ENCODE peak calls at places on chromosomes 11 and 22, in ten cellular contexts. U is cardiac muscle cell, C is H1, Q is stomach, W is OCI-LY7, J is heart left ventricle, K is endodermal cell, E is dorsolateral prefrontal cortex, S is heart right ventricle, I is RWPE1. N is an unnamed sample.

GRCh38 chr22:42841444-42841843 is 15.6 kb downstream of the ARFGAP3 start:
- DNase-seq in J (no peak), S (no peak), E (no peak), I (peak), Q (no peak), K (no peak), C (no peak), W (no peak), U (no peak), N (no peak)

GRCh38 chr11:69411257-69411924 is 70.1 kb upstream of the LINC01488 start:
- DNase-seq in W (no peak), S (no peak), C (no peak), J (no peak), K (no peak), U (no peak), I (no peak), Q (no peak), E (no peak), N (no peak)

GRCh38 chr22:48666620-48667019 is 1161.1 kb downstream of the BRD1 start:
- DNase-seq in U (no peak), K (no peak), Q (no peak), J (no peak), E (no peak), W (no peak), S (no peak), I (no peak), C (no peak), N (no peak)

GRCh38 chr11:94770563-94771120 is 2.5 kb downstream of the AMOTL1 start:
- DNase-seq in Q (no peak), S (no peak), K (no peak), U (no peak), I (no peak), C (no peak), W (no peak), E (no peak), J (no peak), N (no peak)

GRCh38 chr22:44019846-44020245 is 4.3 kb upstream of the PARVB start:
- DNase-seq in S (peak), C (no peak), K (no peak), J (peak), E (no peak), U (no peak), Q (no peak), W (no peak), I (no peak), N (peak)

GRCh38 chr11:2041153-2041552 is 43.5 kb upstream of the H19 start:
- DNase-seq in W (no peak), J (no peak), E (no peak), I (no peak), K (no peak), Q (no peak), S (no peak), C (no peak), U (no peak), N (no peak)

GRCh38 chr22:22920910-22921550 is 33.4 kb downstream of the IGLL5 start:
- DNase-seq in W (no peak), S (no peak), J (no peak), U (no peak), E (no peak), Q (no peak), C (no peak), I (no peak), K (no peak), N (no peak)

GRCh38 chr11:70521475-70522260 is 123.3 kb downstream of the CTTN start:
- DNase-seq in K (no peak), I (no peak), Q (no peak), E (peak), W (no peak), C (no peak), U (no peak), J (no peak), S (no peak), N (no peak)

GRCh38 chr11:46367244-46367915 is 14.1 kb upstream of the MDK start:
- DNase-seq in K (peak), Q (peak), S (peak), I (no peak), U (peak), C (no peak), W (peak), J (peak), E (peak), N (peak)

GRCh38 chr11:68271023-68271780 is 571 bp downstream of the C11orf24 start:
- DNase-seq in J (peak), K (peak), E (peak), C (no peak), W (peak), Q (peak), I (peak), U (peak), S (peak), N (peak)

GRCh38 chr22:45227645-45228400 is 12.9 kb downstream of the KIAA0930 start:
- DNase-seq in C (no peak), I (no peak), J (peak), S (no peak), E (peak), K (peak), W (no peak), U (no peak), Q (no peak), N (peak)

GRCh38 chr11:115256326-115257197 is 247.7 kb downstream of the CADM1 start:
- DNase-seq in S (no peak), U (peak), W (peak), J (no peak), K (peak), Q (no peak), E (no peak), C (no peak), I (no peak), N (no peak)

GRCh38 chr11:76120513-76121081 is 85.7 kb downstream of the WNT11 start:
- DNase-seq in E (peak), K (peak), J (peak), C (peak), W (no peak), I (no peak), U (no peak), Q (no peak), S (peak), N (no peak)

GRCh38 chr11:124762624-124763155 is 600 bp upstream of the ESAM start:
- DNase-seq in U (peak), J (no peak), S (no peak), K (no peak), E (no peak), I (no peak), W (no peak), Q (no peak), C (no peak), N (no peak)

GRCh38 chr11:100632970-100633452 is 54.1 kb upstream of the ARHGAP42 start:
- DNase-seq in K (no peak), E (peak), W (no peak), S (peak), C (no peak), Q (peak), U (peak), I (no peak), J (peak), N (peak)

GRCh38 chr11:66015936-66016792 is 4.4 kb downstream of the CST6 start:
- DNase-seq in J (no peak), C (no peak), U (no peak), S (no peak), Q (no peak), W (no peak), I (no peak), K (no peak), E (no peak), N (no peak)

GRCh38 chr11:66856496-66857233 is at the start of gene LRFN4:
- DNase-seq in I (peak), K (no peak), W (peak), S (no peak), C (no peak), J (no peak), U (peak), E (peak), Q (peak), N (no peak)

GRCh38 chr11:59556115-59556882 is 45.0 kb downstream of the OR4D9 start:
- DNase-seq in W (peak), K (peak), E (peak), J (peak), U (peak), C (peak), I (peak), Q (no peak), S (peak), N (no peak)

GRCh38 chr11:69360606-69361005 is 66.7 kb downstream of the MYEOV start:
- DNase-seq in Q (peak), I (no peak), K (peak), S (no peak), W (no peak), C (no peak), J (no peak), E (peak), U (no peak), N (peak)

GRCh38 chr22:44449061-44449682 is 48.9 kb downstream of the RTL6 start:
- DNase-seq in S (no peak), W (no peak), I (peak), U (no peak), K (peak), E (no peak), C (no peak), Q (no peak), J (no peak), N (no peak)

GRCh38 chr22:43060213-43060612 is 29.0 kb downstream of the TTLL1 start:
- DNase-seq in K (peak), I (no peak), U (peak), C (peak), S (no peak), Q (peak), J (no peak), E (no peak), W (peak), N (peak)

GRCh38 chr11:104565581-104565956 is 332.7 kb downstream of the CASP12 start:
- DNase-seq in S (no peak), J (no peak), W (no peak), Q (no peak), I (no peak), E (no peak), U (no peak), K (no peak), C (no peak), N (no peak)

DNA sequence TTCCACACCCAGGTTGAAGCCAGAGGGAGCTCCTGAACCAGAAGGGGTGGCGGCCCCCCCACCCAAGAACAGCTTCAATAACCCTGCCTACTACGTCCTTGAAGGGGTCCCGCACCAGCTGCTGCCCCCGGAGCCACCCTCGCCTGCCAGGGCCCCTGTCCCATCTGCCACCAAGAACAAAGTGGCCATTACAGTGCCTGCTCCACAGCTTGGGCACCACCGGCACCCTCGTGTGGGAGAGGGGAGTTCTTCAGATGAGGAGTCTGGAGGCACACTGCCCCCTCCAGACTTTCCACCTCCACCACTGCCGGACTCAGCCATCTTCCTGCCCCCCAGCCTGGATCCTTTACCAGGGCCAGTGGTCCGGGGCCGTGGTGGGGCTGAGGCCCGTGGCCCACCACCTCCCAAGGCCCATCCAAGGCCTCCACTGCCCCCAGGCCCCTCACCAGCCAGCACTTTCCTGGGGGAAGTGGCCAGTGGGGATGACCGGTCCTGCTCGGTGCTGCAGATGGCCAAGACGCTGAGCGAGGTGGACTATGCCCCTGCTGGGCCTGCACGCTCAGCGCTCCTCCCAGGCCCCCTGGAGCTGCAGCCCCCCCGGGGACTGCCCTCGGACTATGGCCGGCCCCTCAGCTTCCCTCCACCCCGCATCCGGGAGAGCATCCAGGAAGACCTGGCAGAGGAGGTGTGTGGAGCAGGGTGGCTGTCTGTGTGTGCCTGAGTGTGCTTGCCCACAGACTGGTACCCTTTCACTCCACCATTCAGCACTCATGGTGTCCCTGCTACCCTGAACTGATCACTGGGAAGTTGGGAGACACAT is 6.7 kb downstream of the PHOX2A start:
- DNase-seq in U (no peak), I (no peak), S (peak), W (no peak), C (no peak), E (no peak), K (peak), J (no peak), Q (no peak), N (no peak)
- TF ChIP-seq CTCF in U (no peak), I (no peak), S (no peak), W (no peak), C (no peak), E (no peak), K (peak), J (no peak), Q (no peak), N (no peak)

GRCh38 chr22:31130873-31131272 is 8.1 kb downstream of the INPP5J start:
- DNase-seq in U (no peak), K (peak), E (no peak), J (no peak), W (no peak), Q (peak), C (no peak), I (no peak), S (no peak), N (no peak)
- H3K27ac ChIP-seq in U (no peak), K (no peak), E (no peak), J (no peak), W (no peak), Q (peak), C (no peak), I (no peak), S (no peak), N (no peak)

GRCh38 chr22:19843857-19844422 is 10.7 kb downstream of the GNB1L start:
- DNase-seq in S (no peak), E (no peak), U (no peak), J (no peak), W (no peak), C (no peak), K (no peak), Q (no peak), I (no peak), N (no peak)
- TF ChIP-seq CTCF in S (no peak), E (no peak), U (no peak), J (no peak), W (no peak), C (no peak), K (no peak), Q (no peak), I (no peak), N (no peak)

GRCh38 chr11:114044042-114044871 is 15.3 kb upstream of the ZBTB16 start:
- DNase-seq in U (no peak), C (no peak), Q (no peak), E (no peak), W (no peak), I (no peak), S (peak), J (no peak), K (no peak), N (no peak)
- H3K27ac ChIP-seq in U (no peak), C (no peak), Q (peak), E (peak), W (no peak), I (no peak), S (peak), J (no peak), K (no peak), N (peak)

DNA sequence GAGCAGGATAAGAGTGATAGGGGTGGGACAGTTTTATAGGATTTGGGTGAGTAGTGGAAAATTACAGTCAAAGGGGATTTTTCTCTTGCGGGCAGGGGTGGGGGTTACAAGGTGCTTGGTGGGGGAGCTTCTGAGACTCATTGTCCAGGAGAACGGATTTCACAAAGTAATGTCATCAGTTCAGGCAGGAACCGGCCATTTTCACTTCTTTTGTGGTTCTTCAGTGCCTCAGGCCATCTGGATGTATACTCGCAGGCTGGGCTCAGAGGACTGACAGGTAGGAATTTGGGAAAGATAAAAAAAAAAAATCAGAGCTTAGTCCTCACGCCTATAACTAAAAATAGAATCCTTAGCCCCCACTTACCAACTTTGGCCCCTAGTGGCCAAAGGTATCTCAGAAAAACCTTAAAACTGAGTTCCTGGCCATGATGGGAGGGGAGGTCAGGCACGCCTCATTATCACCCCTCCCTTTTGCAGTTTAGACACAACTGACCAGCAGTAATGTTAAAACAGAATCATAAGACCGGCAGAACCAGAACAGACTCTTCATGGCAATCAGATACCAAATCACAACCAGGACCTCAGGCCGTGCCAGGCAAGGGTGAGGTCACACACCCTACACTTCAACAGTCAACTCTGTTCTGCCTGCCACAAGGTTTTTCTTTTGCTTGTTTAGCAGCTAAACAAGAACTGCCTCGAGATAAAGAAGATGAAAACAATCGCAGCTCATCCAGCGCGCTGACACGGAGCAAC is 8.9 kb upstream of the APOBEC3G start:
- DNase-seq in Q (no peak), K (no peak), W (peak), E (no peak), S (no peak), C (no peak), U (peak), J (no peak), I (no peak), N (no peak)
- TF ChIP-seq CTCF in Q (no peak), K (peak), W (peak), E (no peak), S (no peak), C (peak), U (no peak), J (no peak), I (no peak), N (no peak)

GRCh38 chr22:35742342-35743100 is 24.8 kb downstream of the APOL5 start:
- DNase-seq in K (no peak), I (peak), S (peak), J (no peak), Q (no peak), U (no peak), E (no peak), W (no peak), C (no peak), N (no peak)

GRCh38 chr22:35743466-35743865 is 25.8 kb downstream of the APOL5 start:
- DNase-seq in S (no peak), E (no peak), Q (no peak), K (no peak), U (no peak), I (no peak), W (no peak), C (no peak), J (no peak), N (no peak)

GRCh38 chr22:35746946-35747703 is 29.5 kb downstream of the APOL5 start:
- DNase-seq in I (no peak), Q (no peak), W (no peak), E (no peak), S (no peak), U (no peak), J (no peak), C (no peak), K (no peak), N (no peak)

GRCh38 chr22:35749808-35750207 is 32.1 kb downstream of the APOL5 start:
- DNase-seq in C (no peak), W (peak), E (no peak), J (no peak), S (no peak), I (no peak), Q (no peak), U (peak), K (no peak), N (no peak)

DNA sequence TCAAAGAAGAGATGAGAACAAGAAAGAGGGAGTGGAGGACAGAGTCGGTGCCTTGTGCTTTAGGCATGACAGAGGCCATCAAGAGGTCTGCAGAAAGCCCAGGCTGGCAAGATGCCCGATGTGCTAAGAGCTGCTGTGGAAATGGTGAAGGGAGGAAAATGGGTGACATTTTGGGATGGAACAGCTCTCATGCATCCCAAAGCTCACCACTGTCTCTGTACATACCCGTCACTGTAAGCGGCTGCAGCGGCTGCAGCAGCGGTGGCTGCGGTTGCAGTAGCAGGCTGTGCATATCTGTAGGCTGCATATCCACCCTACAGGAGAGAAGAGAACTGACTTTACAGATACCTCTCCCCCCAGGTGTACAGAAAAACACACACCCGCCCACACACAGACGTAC is 28.6 kb downstream of the APOL5 start:
- DNase-seq in E (no peak), W (peak), I (no peak), U (no peak), K (no peak), S (no peak), C (no peak), J (peak), Q (no peak), N (no peak)
- H3K27ac ChIP-seq in E (no peak), W (peak), I (no peak), U (peak), K (no peak), S (peak), C (no peak), J (no peak), Q (no peak), N (no peak)

GRCh38 chr11:105862736-105863367 is 159.2 kb downstream of the MSANTD4 start:
- DNase-seq in J (no peak), W (peak), S (no peak), U (peak), K (no peak), C (no peak), I (peak), Q (no peak), E (no peak), N (no peak)
- TF ChIP-seq CTCF in J (peak), W (peak), S (peak), U (peak), K (peak), C (peak), I (peak), Q (peak), E (peak), N (peak)

GRCh38 chr11:134614141-134614540 is 202.1 kb upstream of the B3GAT1 start:
- DNase-seq in U (no peak), Q (no peak), E (no peak), J (no peak), C (no peak), S (no peak), K (no peak), W (no peak), I (no peak), N (no peak)
- H3K27ac ChIP-seq in U (no peak), Q (no peak), E (no peak), J (no peak), C (no peak), S (no peak), K (no peak), W (no peak), I (no peak), N (no peak)

DNA sequence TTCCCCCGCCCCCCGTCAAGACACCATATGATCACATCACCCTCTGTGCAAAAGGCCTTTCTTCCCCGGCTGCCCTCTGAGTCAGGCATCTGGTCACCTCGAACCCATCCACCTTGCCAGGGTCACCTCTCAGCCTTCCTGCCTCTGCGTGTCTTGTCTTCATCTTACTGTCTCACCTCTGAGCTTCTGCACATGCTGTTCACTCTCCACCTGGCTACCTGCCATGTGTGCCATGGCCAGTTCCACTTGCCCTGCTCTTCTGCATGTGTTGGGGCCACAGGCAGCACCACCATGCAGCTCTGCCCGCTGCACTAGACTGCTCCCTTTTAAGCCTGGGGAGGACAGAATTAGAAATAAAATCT is 9.8 kb downstream of the ZNF74 start:
- DNase-seq in J (no peak), C (no peak), E (no peak), I (no peak), S (no peak), U (no peak), Q (no peak), K (peak), W (no peak), N (no peak)
- TF ChIP-seq CTCF in J (no peak), C (no peak), E (no peak), I (no peak), S (no peak), U (no peak), Q (no peak), K (no peak), W (no peak), N (no peak)

GRCh38 chr11:57834852-57835251 is 73.2 kb downstream of the CTNND1 start:
- DNase-seq in C (no peak), U (no peak), E (no peak), I (no peak), K (no peak), S (no peak), W (no peak), J (no peak), Q (no peak), N (no peak)
- H3K27ac ChIP-seq in C (no peak), U (no peak), E (no peak), I (no peak), K (no peak), S (no peak), W (no peak), J (no peak), Q (no peak), N (no peak)

N was measured in lower lobe of right lung.